ENCODE peak calls at places on chromosomes 6 and 20, in four cellular contexts. K is ovary, C is cardiac muscle cell, G is kidney. Q is an unnamed sample.

GRCh38 chr6:87561012-87561411 is 28.8 kb downstream of the RARS2 start:
- DNase-seq in K (no peak), C (no peak), G (no peak), Q (no peak)

GRCh38 chr6:11785449-11785951 is 6.9 kb upstream of the ADTRP start:
- DNase-seq in K (no peak), C (no peak), G (no peak), Q (no peak)

GRCh38 chr20:57579331-57579897 is 18.5 kb downstream of the PCK1 start:
- DNase-seq in K (no peak), C (no peak), G (no peak), Q (no peak)

GRCh38 chr6:157020398-157021266 is 243.5 kb downstream of the ARID1B start:
- DNase-seq in K (no peak), C (peak; percentile 63), G (no peak), Q (peak; percentile 53)

GRCh38 chr6:3410385-3411360 is 46.2 kb downstream of the SLC22A23 start:
- DNase-seq in K (peak; percentile 47), C (peak; percentile 87), G (no peak), Q (peak; percentile 35)

GRCh38 chr6:9412951-9413559 is 977.7 kb upstream of the SLC35B3 start:
- DNase-seq in K (no peak), C (peak; percentile 58), G (no peak), Q (peak; percentile 25)

GRCh38 chr20:40241944-40242343 is 447.1 kb downstream of the MAFB start:
- DNase-seq in K (no peak), C (no peak), G (no peak), Q (no peak)

GRCh38 chr6:91276315-91276714 is 689.4 kb upstream of the MAP3K7 start:
- DNase-seq in K (no peak), C (peak; percentile 24), G (no peak), Q (no peak)

GRCh38 chr20:4141616-4142240 is 126.4 kb upstream of the RNF24 start:
- DNase-seq in K (no peak), C (no peak), G (no peak), Q (no peak)

GRCh38 chr6:11140061-11140460 is 28.5 kb upstream of the ERVFRD-1 start:
- DNase-seq in K (no peak), C (no peak), G (no peak), Q (no peak)

GRCh38 chr6:42404494-42404893 is 47.2 kb downstream of the TRERF1 start:
- DNase-seq in K (peak; percentile 44), C (no peak), G (no peak), Q (no peak)

GRCh38 chr20:61856626-61857413 is 208.9 kb downstream of the TAF4 start:
- DNase-seq in K (no peak), C (no peak), G (peak; percentile 54), Q (no peak)

GRCh38 chr20:16701296-16701695 is 28.5 kb upstream of the SNRPB2 start:
- DNase-seq in K (no peak), C (peak; percentile 6), G (no peak), Q (peak; percentile 3)

GRCh38 chr6:16239798-16240123 is 1.4 kb downstream of the GMPR start:
- DNase-seq in K (no peak), C (no peak), G (no peak), Q (no peak)

GRCh38 chr20:2871111-2871465 is 2.2 kb upstream of the PTPRA start:
- DNase-seq in K (no peak), C (no peak), G (no peak), Q (no peak)

GRCh38 chr6:3740551-3741476 is 10.7 kb downstream of the PXDC1 start:
- DNase-seq in K (no peak), C (no peak), G (peak; percentile 45), Q (no peak)

GRCh38 chr6:167849846-167850459 is 23.2 kb downstream of the AFDN start:
- DNase-seq in K (no peak), C (peak; percentile 53), G (no peak), Q (peak; percentile 71)

GRCh38 chr6:1463275-1463674 is 73.9 kb downstream of the FOXF2 start:
- DNase-seq in K (no peak), C (no peak), G (no peak), Q (no peak)

GRCh38 chr6:7646394-7646793 is 56.4 kb downstream of the SNRNP48 start:
- DNase-seq in K (no peak), C (no peak), G (no peak), Q (no peak)

GRCh38 chr20:45034436-45034835 is 66.5 kb downstream of the KCNS1 start:
- DNase-seq in K (no peak), C (no peak), G (no peak), Q (no peak)

GRCh38 chr6:27188885-27189418 is 58.5 kb upstream of the PRSS16 start:
- DNase-seq in K (peak; percentile 62), C (peak; percentile 89), G (no peak), Q (peak; percentile 69)

GRCh38 chr6:158769696-158770446 is 49.3 kb downstream of the EZR start:
- DNase-seq in K (no peak), C (no peak), G (peak; percentile 51), Q (no peak)

GRCh38 chr6:33840064-33840926 is 36.5 kb upstream of the MLN start:
- DNase-seq in K (no peak), C (no peak), G (no peak), Q (peak; percentile 8)

GRCh38 chr6:77511860-77512259 is 48.6 kb upstream of the HTR1B start:
- DNase-seq in K (no peak), C (no peak), G (no peak), Q (no peak)

GRCh38 chr20:24469116-24470030 is at the start of gene SYNDIG1:
- DNase-seq in K (no peak), C (peak; percentile 66), G (peak; percentile 77), Q (peak; percentile 63)

GRCh38 chr20:63171991-63172390 is 43.9 kb downstream of the YTHDF1 start:
- DNase-seq in K (no peak), C (no peak), G (no peak), Q (no peak)
- H3K4me3 ChIP-seq in K (no peak overlapping the region), C (no peak overlapping the region), G (no peak overlapping the region), Q (no peak overlapping the region)

GRCh38 chr20:8678098-8678776 is 390.6 kb upstream of the PLCB4 start:
- DNase-seq in K (no peak), C (no peak), G (no peak), Q (no peak)
- H3K4me3 ChIP-seq in K (no peak overlapping the region), C (no peak overlapping the region), G (no peak overlapping the region), Q (no peak overlapping the region)

GRCh38 chr20:53959849-53960585 is 110.4 kb downstream of the BCAS1 start:
- DNase-seq in K (no peak), C (no peak), G (no peak), Q (no peak)
- H3K4me3 ChIP-seq in K (no peak overlapping the region), C (no peak overlapping the region), G (peak overlapping the region; percentile 14), Q (no peak overlapping the region)

GRCh38 chr6:95686858-95687257 is 109.5 kb downstream of the MANEA start:
- DNase-seq in K (no peak), C (no peak), G (no peak), Q (no peak)
- H3K4me3 ChIP-seq in K (no peak overlapping the region), C (no peak overlapping the region), G (no peak overlapping the region), Q (no peak overlapping the region)

GRCh38 chr6:170152111-170152926 is 138.6 kb downstream of the DLL1 start:
- DNase-seq in K (no peak), C (no peak), G (peak; percentile 84), Q (peak; percentile 77)
- H3K4me3 ChIP-seq in K (no peak overlapping the region), C (no peak overlapping the region), G (no peak overlapping the region), Q (no peak overlapping the region)

DNA sequence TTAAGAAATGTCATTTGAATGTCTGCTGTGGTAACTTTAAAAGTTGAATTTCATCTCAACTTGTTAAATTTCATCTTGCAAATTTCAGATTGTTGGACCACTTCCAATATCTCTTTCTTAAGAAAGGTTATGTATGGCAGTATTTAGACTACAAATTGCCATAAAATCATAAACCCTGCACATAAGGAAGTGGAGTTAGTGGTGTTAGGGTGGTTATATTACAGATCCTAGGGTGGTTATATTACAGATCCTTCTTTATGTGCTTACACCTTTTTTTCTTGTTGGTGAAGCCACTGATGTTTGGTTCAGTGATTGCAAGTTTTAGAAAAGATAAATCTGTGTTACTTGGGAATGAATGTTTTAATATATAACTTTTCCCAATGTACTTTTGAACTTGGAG is 9.0 kb downstream of the DSE start:
- DNase-seq in K (no peak), C (no peak), G (no peak), Q (no peak)
- H3K4me3 ChIP-seq in K (no peak overlapping the region), C (no peak overlapping the region), G (no peak overlapping the region), Q (no peak overlapping the region)

DNA sequence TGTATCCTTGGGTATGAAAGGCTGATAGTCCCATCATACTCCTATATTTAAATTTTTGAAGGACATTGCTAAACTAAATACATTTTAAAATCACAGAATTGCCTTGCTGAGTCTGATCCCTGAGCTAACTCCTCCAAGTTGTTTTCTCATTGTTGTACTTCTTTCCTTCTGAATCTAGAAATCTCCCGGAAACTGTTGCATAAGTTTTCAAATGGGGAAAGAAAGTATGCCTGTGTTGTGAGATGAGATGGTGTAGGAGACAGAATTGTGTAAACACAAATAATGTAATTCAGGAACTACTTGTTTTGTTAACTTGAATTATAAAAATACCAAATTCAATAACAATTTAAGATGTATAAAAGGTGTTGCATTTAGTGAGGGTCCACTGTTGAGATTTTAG is 7.3 kb downstream of the PNRC1 start:
- DNase-seq in K (no peak), C (no peak), G (no peak), Q (no peak)
- H3K4me3 ChIP-seq in K (no peak overlapping the region), C (no peak overlapping the region), G (no peak overlapping the region), Q (no peak overlapping the region)

GRCh38 chr6:39113788-39114187 is 1.2 kb downstream of the SAYSD1 start:
- DNase-seq in K (no peak), C (no peak), G (no peak), Q (no peak)
- H3K4me3 ChIP-seq in K (peak overlapping the region; percentile 74), C (peak overlapping the region; percentile 55), G (peak overlapping the region; percentile 87), Q (no peak overlapping the region)